ENCODE peak calls at places on chromosome 21, in ten cellular contexts. F is BE2C, X is keratinocyte, U is endothelial cell, S is H9, V is foreskin fibroblast, H is heart left ventricle, M is upper lobe of right lung, O is progenitor cell of endocrine pancreas, D is HFFc6. N is an unnamed sample.

GRCh38 chr21:26835027-26835713 is 10.0 kb downstream of the ADAMTS1 start:
- DNase-seq in H (no peak), F (no peak), X (no peak), S (no peak), D (peak), M (no peak), V (peak), O (no peak), U (no peak), N (no peak)

GRCh38 chr21:28393279-28393678 is 599.4 kb downstream of the LTN1 start:
- DNase-seq in D (no peak), O (no peak), V (no peak), S (no peak), U (no peak), M (no peak), X (peak), F (no peak), H (no peak), N (no peak)

GRCh38 chr21:46344219-46344915 is 20.4 kb downstream of the PCNT start:
- DNase-seq in S (no peak), F (no peak), D (no peak), O (no peak), H (no peak), V (no peak), U (no peak), M (no peak), X (no peak), N (no peak)

GRCh38 chr21:31351438-31351837 is 7.4 kb upstream of the TIAM1 start:
- DNase-seq in F (peak), M (no peak), U (no peak), O (no peak), X (peak), D (no peak), S (no peak), V (peak), H (no peak), N (no peak)

GRCh38 chr21:14995695-14996490 is 68.9 kb downstream of the NRIP1 start:
- DNase-seq in M (no peak), O (no peak), F (no peak), X (no peak), H (no peak), V (peak), U (no peak), D (peak), S (no peak), N (no peak)

GRCh38 chr21:27388835-27389234 is 421.9 kb upstream of the ADAMTS5 start:
- DNase-seq in F (no peak), X (no peak), M (no peak), U (no peak), V (no peak), D (no peak), H (no peak), S (no peak), O (no peak), N (no peak)

GRCh38 chr21:41359289-41359688 is 2.5 kb upstream of the MX2 start:
- DNase-seq in V (no peak), H (no peak), O (no peak), S (peak), U (peak), X (no peak), M (no peak), F (no peak), D (no peak), N (no peak)

GRCh38 chr21:27021801-27022200 is 54.9 kb upstream of the ADAMTS5 start:
- DNase-seq in D (no peak), H (no peak), X (no peak), F (no peak), U (no peak), S (no peak), O (no peak), V (no peak), M (no peak), N (no peak)

GRCh38 chr21:46181436-46181835 is 2.8 kb downstream of the SPATC1L start:
- DNase-seq in U (no peak), H (no peak), S (peak), M (no peak), D (no peak), X (no peak), F (no peak), O (no peak), V (no peak), N (no peak)

GRCh38 chr21:31252091-31252490 is 92.0 kb downstream of the TIAM1 start:
- DNase-seq in V (no peak), M (no peak), H (no peak), U (no peak), O (no peak), F (no peak), D (no peak), X (no peak), S (no peak), N (no peak)

GRCh38 chr21:29372063-29372802 is 73.5 kb downstream of the BACH1 start:
- DNase-seq in M (no peak), S (peak), V (peak), U (peak), F (peak), H (no peak), O (peak), X (peak), D (peak), N (no peak)

GRCh38 chr21:28705616-28706015 is 287.1 kb downstream of the LTN1 start:
- DNase-seq in H (no peak), M (no peak), V (peak), U (no peak), S (no peak), D (no peak), X (no peak), F (no peak), O (no peak), N (no peak)

GRCh38 chr21:15651172-15651571 is 78.6 kb upstream of the USP25 start:
- DNase-seq in V (no peak), U (no peak), D (no peak), O (no peak), X (no peak), S (no peak), H (no peak), M (no peak), F (no peak), N (no peak)

GRCh38 chr21:16211339-16212303 is 481.8 kb downstream of the USP25 start:
- DNase-seq in D (peak), U (no peak), X (no peak), V (peak), F (no peak), S (no peak), M (no peak), O (no peak), H (no peak), N (no peak)

GRCh38 chr21:21200103-21200938 is 202.1 kb downstream of the NCAM2 start:
- DNase-seq in U (no peak), V (peak), X (no peak), D (peak), M (no peak), S (no peak), F (no peak), O (no peak), H (no peak), N (peak)

GRCh38 chr21:20949884-20950283 is 48.3 kb upstream of the NCAM2 start:
- DNase-seq in S (no peak), F (no peak), V (no peak), D (no peak), U (no peak), H (no peak), O (no peak), M (no peak), X (no peak), N (no peak)

GRCh38 chr21:39119696-39120290 is 63.5 kb downstream of the PSMG1 start:
- DNase-seq in V (no peak), D (no peak), H (no peak), S (no peak), O (no peak), F (no peak), X (no peak), U (no peak), M (no peak), N (no peak)

GRCh38 chr21:46098303-46099141 is 610 bp downstream of the COL6A2 start:
- DNase-seq in U (peak), V (peak), O (peak), S (peak), M (peak), H (peak), F (no peak), D (no peak), X (no peak), N (peak)

GRCh38 chr21:28016571-28016970 is 976.1 kb downstream of the LTN1 start:
- DNase-seq in D (no peak), O (no peak), F (no peak), U (no peak), H (no peak), S (no peak), M (no peak), X (no peak), V (no peak), N (no peak)

GRCh38 chr21:23950344-23950743 is 1656.9 kb downstream of the MRPL39 start:
- DNase-seq in U (no peak), O (no peak), S (no peak), F (no peak), X (no peak), V (no peak), D (no peak), M (no peak), H (no peak), N (no peak)

GRCh38 chr21:38898422-38899098 is 92.8 kb downstream of the ETS2 start:
- DNase-seq in H (no peak), M (no peak), O (no peak), S (no peak), F (no peak), V (no peak), X (no peak), D (no peak), U (no peak), N (no peak)

GRCh38 chr21:46409641-46410406 is 48.9 kb upstream of the DIP2A start:
- DNase-seq in U (no peak), X (no peak), S (no peak), F (no peak), O (no peak), M (no peak), D (no peak), H (peak), V (no peak), N (no peak)

GRCh38 chr21:17802568-17802967 is 16.6 kb downstream of the C21orf91 start:
- DNase-seq in U (no peak), M (no peak), F (no peak), S (no peak), H (no peak), V (peak), D (peak), X (no peak), O (no peak), N (no peak)

GRCh38 chr21:15054089-15054488 is 10.7 kb downstream of the NRIP1 start:
- DNase-seq in M (no peak), U (no peak), X (no peak), F (no peak), O (no peak), S (no peak), V (no peak), D (no peak), H (no peak), N (no peak)

GRCh38 chr21:45640888-45641479 is 2.5 kb upstream of the PCBP3 start:
- DNase-seq in D (no peak), M (no peak), F (peak), X (no peak), O (no peak), S (peak), H (no peak), V (peak), U (peak), N (no peak)

GRCh38 chr21:39336457-39337008 is 12.4 kb downstream of the HMGN1 start:
- DNase-seq in U (no peak), F (no peak), H (no peak), S (no peak), V (no peak), M (no peak), D (no peak), O (no peak), X (no peak), N (no peak)

GRCh38 chr21:18493420-18493819 is 89.8 kb upstream of the TMPRSS15 start:
- DNase-seq in S (no peak), F (no peak), U (no peak), V (peak), X (peak), M (no peak), D (no peak), O (no peak), H (no peak), N (no peak)

GRCh38 chr21:17731554-17731953 is 87.6 kb downstream of the C21orf91 start:
- DNase-seq in H (no peak), U (no peak), X (no peak), M (no peak), V (no peak), O (no peak), S (no peak), D (no peak), F (no peak), N (no peak)

GRCh38 chr21:29170935-29171334 is 40.5 kb downstream of the MAP3K7CL start:
- DNase-seq in X (no peak), S (no peak), D (no peak), F (no peak), O (no peak), M (no peak), H (no peak), U (no peak), V (no peak), N (no peak)

GRCh38 chr21:46285206-46285661 is at the start of gene MCM3AP:
- DNase-seq in H (no peak), V (no peak), M (no peak), O (no peak), X (no peak), S (no peak), F (no peak), D (no peak), U (no peak), N (no peak)

GRCh38 chr21:26719750-26720149 is 125.5 kb downstream of the ADAMTS1 start:
- DNase-seq in H (peak), F (no peak), X (no peak), V (no peak), S (no peak), M (no peak), D (no peak), U (no peak), O (no peak), N (no peak)

GRCh38 chr21:39125752-39126485 is 57.3 kb downstream of the PSMG1 start:
- DNase-seq in F (peak), S (peak), V (peak), H (no peak), U (peak), O (peak), X (no peak), D (peak), M (no peak), N (no peak)

GRCh38 chr21:28632718-28633408 is 359.8 kb downstream of the LTN1 start:
- DNase-seq in X (peak), F (no peak), U (no peak), S (no peak), O (no peak), M (no peak), V (peak), D (peak), H (no peak), N (no peak)

GRCh38 chr21:46191686-46192575 is 7.7 kb upstream of the SPATC1L start:
- DNase-seq in X (no peak), D (no peak), V (no peak), M (peak), U (no peak), O (no peak), H (peak), F (no peak), S (no peak), N (peak)

GRCh38 chr21:38894899-38895298 is 89.2 kb downstream of the ETS2 start:
- DNase-seq in O (no peak), V (no peak), D (no peak), M (no peak), S (no peak), H (no peak), X (no peak), U (no peak), F (no peak), N (no peak)

GRCh38 chr21:39728341-39728740 is 16.6 kb upstream of the IGSF5 start:
- DNase-seq in U (no peak), D (no peak), S (no peak), V (no peak), M (no peak), F (no peak), X (no peak), O (no peak), H (no peak), N (no peak)

GRCh38 chr21:39084979-39085729 is 98.1 kb downstream of the PSMG1 start:
- DNase-seq in F (no peak), X (no peak), H (no peak), D (no peak), M (no peak), S (no peak), V (no peak), O (no peak), U (no peak), N (no peak)

GRCh38 chr21:23531444-23531843 is 2075.8 kb downstream of the MRPL39 start:
- DNase-seq in O (no peak), X (no peak), V (no peak), M (no peak), U (no peak), S (no peak), H (no peak), D (no peak), F (no peak), N (no peak)

GRCh38 chr21:29340228-29340627 is 41.5 kb downstream of the BACH1 start:
- DNase-seq in D (no peak), F (no peak), M (no peak), O (no peak), X (no peak), U (no peak), V (peak), H (no peak), S (no peak), N (no peak)

GRCh38 chr21:33132054-33132453 is 62.1 kb downstream of the OLIG1 start:
- DNase-seq in V (no peak), O (no peak), F (no peak), U (no peak), X (no peak), S (no peak), H (no peak), M (no peak), D (no peak), N (no peak)
- TF ChIP-seq CTCF in V (no peak), O (peak), F (peak), U (no peak), X (peak), S (peak), H (no peak), M (peak), D (peak), N (no peak)

GRCh38 chr21:42513151-42513984 is at the start of gene SLC37A1:
- DNase-seq in X (no peak), S (peak), M (peak), D (no peak), F (no peak), H (peak), V (peak), O (peak), U (peak), N (no peak)
- TF ChIP-seq CTCF in X (peak), S (no peak), M (no peak), D (no peak), F (no peak), H (no peak), V (no peak), O (peak), U (no peak), N (no peak)

GRCh38 chr21:34546556-34546955 is 34.5 kb upstream of the KCNE1 start:
- DNase-seq in X (no peak), M (no peak), S (no peak), D (no peak), H (no peak), U (no peak), O (no peak), F (no peak), V (no peak), N (no peak)

GRCh38 chr21:34543017-34543416 is 31.0 kb upstream of the KCNE1 start:
- DNase-seq in U (no peak), S (no peak), D (no peak), H (no peak), O (no peak), V (no peak), F (no peak), M (no peak), X (no peak), N (no peak)

GRCh38 chr21:34545079-34545884 is 33.3 kb upstream of the KCNE1 start:
- DNase-seq in X (no peak), U (no peak), F (no peak), M (peak), S (no peak), V (peak), O (no peak), D (peak), H (no peak), N (no peak)

GRCh38 chr21:34548782-34549376 is 36.9 kb upstream of the KCNE1 start:
- DNase-seq in U (no peak), D (no peak), O (no peak), M (no peak), H (no peak), F (no peak), S (no peak), X (no peak), V (no peak), N (no peak)

GRCh38 chr21:34544032-34544496 is 32.1 kb upstream of the KCNE1 start:
- DNase-seq in O (peak), U (peak), V (peak), H (no peak), F (peak), D (peak), M (peak), X (peak), S (peak), N (peak)
- TF ChIP-seq CTCF in O (peak), U (peak), V (peak), H (peak), F (peak), D (peak), M (peak), X (peak), S (peak), N (no peak)

GRCh38 chr21:32364801-32365200 is 28.0 kb downstream of the URB1 start:
- DNase-seq in D (no peak), O (no peak), S (no peak), U (no peak), V (no peak), X (no peak), M (no peak), H (no peak), F (no peak), N (no peak)
- TF ChIP-seq CTCF in D (no peak), O (no peak), S (no peak), U (no peak), V (no peak), X (no peak), M (no peak), H (no peak), F (no peak), N (no peak)

GRCh38 chr21:44484498-44485253 is 29.4 kb downstream of the LRRC3 start:
- DNase-seq in S (no peak), U (no peak), X (no peak), O (no peak), M (no peak), H (no peak), D (no peak), F (no peak), V (no peak), N (no peak)

GRCh38 chr21:44485796-44486195 is 30.5 kb downstream of the LRRC3 start:
- DNase-seq in O (no peak), M (no peak), U (no peak), D (no peak), S (no peak), X (no peak), F (no peak), H (no peak), V (no peak), N (no peak)

GRCh38 chr21:44483288-44484237 is 28.3 kb downstream of the LRRC3 start:
- DNase-seq in H (no peak), X (no peak), M (no peak), V (no peak), U (no peak), O (no peak), F (no peak), D (no peak), S (no peak), N (no peak)

GRCh38 chr21:44486302-44486701 is 31.0 kb downstream of the LRRC3 start:
- DNase-seq in D (no peak), S (no peak), X (no peak), U (no peak), O (no peak), M (no peak), F (no peak), H (no peak), V (no peak), N (no peak)

GRCh38 chr21:44485254-44485793 is 30.0 kb downstream of the LRRC3 start:
- DNase-seq in X (no peak), O (no peak), H (no peak), S (peak), V (peak), U (no peak), D (no peak), F (no peak), M (no peak), N (no peak)
- TF ChIP-seq CTCF in X (peak), O (peak), H (no peak), S (peak), V (no peak), U (no peak), D (no peak), F (no peak), M (no peak), N (no peak)

GRCh38 chr21:37868446-37868845 is 47.8 kb downstream of the KCNJ6 start:
- DNase-seq in F (no peak), V (no peak), H (no peak), D (no peak), O (no peak), X (no peak), M (no peak), S (no peak), U (no peak), N (no peak)
- TF ChIP-seq CTCF in F (no peak), V (no peak), H (no peak), D (no peak), O (no peak), X (no peak), M (no peak), S (no peak), U (no peak), N (no peak)

DNA sequence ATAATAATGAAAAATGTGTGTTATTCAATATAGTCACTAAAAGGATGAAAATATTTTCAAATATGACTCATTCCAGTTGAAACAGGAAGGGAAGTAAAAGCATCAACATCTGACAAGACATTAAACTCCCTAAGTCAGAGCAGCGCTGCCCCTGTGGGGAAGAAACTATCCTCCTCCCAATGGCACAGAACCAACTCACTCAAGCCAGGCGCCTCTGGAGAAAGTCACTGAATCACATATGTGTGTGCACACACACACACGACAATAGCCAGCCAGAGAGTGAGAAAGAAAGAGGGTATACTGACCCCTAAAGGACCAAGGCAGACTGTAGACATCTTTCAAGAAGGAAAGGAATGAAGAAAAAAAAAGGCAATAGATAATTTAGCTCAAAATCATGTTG is 126.9 kb downstream of the SETD4 start:
- DNase-seq in H (no peak), V (peak), F (no peak), O (no peak), M (no peak), U (no peak), S (no peak), D (peak), X (peak), N (no peak)
- TF ChIP-seq CTCF in H (peak), V (peak), F (no peak), O (no peak), M (no peak), U (no peak), S (peak), D (peak), X (no peak), N (no peak)

GRCh38 chr21:25313891-25314646 is 293.2 kb downstream of the MRPL39 start:
- DNase-seq in O (no peak), D (peak), X (no peak), F (no peak), V (peak), H (no peak), S (no peak), M (no peak), U (no peak), N (no peak)
- TF ChIP-seq CTCF in O (peak), D (peak), X (no peak), F (peak), V (peak), H (peak), S (peak), M (peak), U (no peak), N (no peak)

N was measured in omental fat pad.